ENCODE peak calls at places on chromosomes 13 and 19, in seven cellular contexts. R is tibial nerve; H is cardiac muscle cell; E is left ventricle myocardium inferior; V is right lobe of liver; W is CD4-positive, alpha-beta memory T cell; B is body of pancreas. O is an unnamed sample.
A peak's percentile ranks its signal among the peaks of the same experiment; 100 is the strongest.

GRCh38 chr19:13033819-13034611 is 38.7 kb downstream of the NFIX start:
- DNase-seq in H (peak; percentile 41), W (peak; percentile 25), V (peak; percentile 89), B (peak; percentile 93), R (peak; percentile 68), E (peak; percentile 86), O (peak; percentile 23)

GRCh38 chr13:40562975-40563349 is 103.5 kb downstream of the FOXO1 start:
- DNase-seq in V (no peak), R (no peak), B (no peak), E (no peak), W (no peak), H (no peak), O (no peak)

GRCh38 chr13:41311607-41312500 is 787 bp downstream of the NAA16 start:
- DNase-seq in R (peak; percentile 35), V (peak; percentile 79), E (peak; percentile 42), W (peak; percentile 48), B (peak; percentile 65), H (peak; percentile 65), O (peak; percentile 43)

GRCh38 chr19:5908773-5909442 is 4.2 kb downstream of the VMAC start:
- DNase-seq in B (no peak), H (no peak), W (no peak), E (no peak), V (no peak), R (no peak), O (no peak)

GRCh38 chr19:16345457-16345856 is 20.8 kb downstream of the KLF2 start:
- DNase-seq in H (no peak), E (no peak), V (no peak), B (no peak), W (no peak), R (no peak), O (no peak)

GRCh38 chr13:98175823-98176222 is 1.2 kb downstream of the RNF113B start:
- DNase-seq in W (no peak), B (no peak), H (no peak), E (no peak), V (no peak), R (no peak), O (no peak)

GRCh38 chr13:44132710-44133109 is 240.9 kb upstream of the SERP2 start:
- DNase-seq in E (peak; percentile 70), R (peak; percentile 10), B (peak; percentile 81), V (peak; percentile 52), W (no peak), H (no peak), O (no peak)

GRCh38 chr19:3638208-3639193 is 11.9 kb upstream of the CACTIN start:
- DNase-seq in B (no peak), V (no peak), E (no peak), W (no peak), R (no peak), H (no peak), O (no peak)

GRCh38 chr19:991174-991931 is 7.2 kb downstream of the WDR18 start:
- DNase-seq in W (peak; percentile 30), E (no peak), B (no peak), H (peak; percentile 13), R (no peak), V (no peak), O (no peak)

GRCh38 chr13:73767191-73767741 is 366.9 kb downstream of the KLF12 start:
- DNase-seq in B (no peak), H (no peak), E (no peak), R (no peak), W (no peak), V (no peak), O (no peak)

GRCh38 chr19:31270897-31271568 is 78.2 kb downstream of the TSHZ3 start:
- DNase-seq in H (no peak), E (no peak), R (no peak), W (no peak), V (peak; percentile 11), B (peak; percentile 3), O (no peak)

GRCh38 chr13:107518292-107518691 is 697.0 kb downstream of the LIG4 start:
- DNase-seq in R (no peak), H (peak; percentile 61), W (no peak), V (no peak), E (no peak), B (no peak), O (no peak)

GRCh38 chr13:22993148-22993547 is 187.6 kb upstream of the SGCG start:
- DNase-seq in E (no peak), B (no peak), R (no peak), W (no peak), H (no peak), V (no peak), O (no peak)

GRCh38 chr19:35116085-35116801 is 620 bp downstream of the FXYD3 start:
- DNase-seq in V (no peak), W (no peak), H (no peak), R (no peak), E (no peak), B (peak; percentile 82), O (no peak)

GRCh38 chr13:111178417-111178816 is 63.3 kb downstream of the ARHGEF7 start:
- DNase-seq in V (no peak), H (no peak), R (no peak), E (no peak), B (no peak), W (no peak), O (no peak)

GRCh38 chr13:111177803-111178389 is 62.8 kb downstream of the ARHGEF7 start:
- DNase-seq in V (no peak), R (no peak), B (no peak), H (no peak), W (no peak), E (no peak), O (no peak)

GRCh38 chr13:111175948-111176347 is 60.8 kb downstream of the ARHGEF7 start:
- DNase-seq in E (no peak), B (no peak), W (no peak), H (no peak), V (no peak), R (no peak), O (no peak)

GRCh38 chr13:111176421-111176820 is 61.3 kb downstream of the ARHGEF7 start:
- DNase-seq in B (no peak), R (no peak), W (no peak), V (no peak), E (no peak), H (no peak), O (no peak)

DNA sequence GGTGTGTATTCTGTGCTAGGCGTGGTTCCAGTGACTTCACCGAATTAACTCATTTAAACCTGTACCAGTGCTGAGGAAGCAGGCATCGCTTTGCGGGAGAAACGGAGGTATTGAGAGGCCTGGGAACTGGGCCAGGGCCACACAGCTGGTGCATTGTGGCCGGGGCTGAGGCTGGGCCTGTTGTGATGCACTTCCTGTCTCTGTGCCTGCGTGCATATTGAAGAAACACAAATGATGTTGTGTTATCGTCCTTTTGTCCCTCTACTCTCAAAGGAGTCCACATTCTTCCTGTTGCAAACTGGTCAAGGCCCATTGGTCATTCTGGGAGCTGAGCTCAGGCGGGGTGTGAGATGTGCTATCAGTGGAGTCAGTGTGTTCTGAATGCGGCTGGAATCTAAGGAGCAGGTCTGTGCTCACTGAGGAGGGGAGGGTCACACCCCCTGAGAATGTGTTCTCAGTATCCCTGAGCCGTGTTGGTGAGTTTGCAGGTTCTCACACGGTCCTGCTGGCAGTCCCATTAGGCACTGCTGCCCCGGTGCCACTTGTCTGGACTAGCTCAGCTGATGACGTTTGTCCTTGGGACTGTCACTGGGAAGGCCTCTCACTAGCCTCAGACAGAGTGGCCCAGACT is 62.1 kb downstream of the ARHGEF7 start:
- DNase-seq in W (peak; percentile 78), B (peak; percentile 40), V (no peak), H (peak; percentile 19), R (peak; percentile 22), E (peak; percentile 75), O (no peak)
- H3K4me3 ChIP-seq in W (no peak overlapping the region), B (no peak overlapping the region), V (no peak overlapping the region), H (no peak overlapping the region), R (no peak overlapping the region), E (peak overlapping the region; percentile 19), O (no peak overlapping the region)

GRCh38 chr13:85970727-85971126 is 171.5 kb upstream of the SLITRK6 start:
- DNase-seq in B (no peak), E (no peak), V (no peak), W (no peak), H (no peak), R (no peak), O (no peak)
- H3K36me3 ChIP-seq in B (no peaks in the 10 kb centered on the region), E (no peaks in the 10 kb centered on the region), V (no peaks in the 10 kb centered on the region), W (no peaks in the 10 kb centered on the region), H (no peaks in the 10 kb centered on the region), R (no peaks in the 10 kb centered on the region), O (no peaks in the 10 kb centered on the region)

GRCh38 chr13:101527130-101527529 is 74.7 kb downstream of the ITGBL1 start:
- DNase-seq in B (no peak), H (no peak), R (no peak), W (no peak), E (no peak), V (no peak), O (no peak)

GRCh38 chr13:101530293-101530692 is 77.8 kb downstream of the ITGBL1 start:
- DNase-seq in R (no peak), H (no peak), W (no peak), B (no peak), V (no peak), E (no peak), O (no peak)

GRCh38 chr13:101535192-101535746 is 82.8 kb downstream of the ITGBL1 start:
- DNase-seq in V (no peak), E (no peak), R (no peak), H (no peak), B (no peak), W (no peak), O (no peak)

GRCh38 chr13:101523732-101524131 is 71.3 kb downstream of the ITGBL1 start:
- DNase-seq in E (no peak), W (no peak), V (no peak), B (no peak), R (no peak), H (no peak), O (no peak)

GRCh38 chr13:101529419-101529818 is 76.9 kb downstream of the ITGBL1 start:
- DNase-seq in V (no peak), H (no peak), E (no peak), R (peak; percentile 54), W (no peak), B (no peak), O (no peak)
- H3K4me3 ChIP-seq in V (no peak overlapping the region), H (no peak overlapping the region), E (no peak overlapping the region), R (no peak overlapping the region), W (no peak overlapping the region), B (no peak overlapping the region), O (no peak overlapping the region)

GRCh38 chr19:14102102-14102696 is 11.6 kb upstream of the SAMD1 start:
- DNase-seq in E (no peak), H (no peak), B (no peak), V (no peak), W (no peak), R (no peak), O (no peak)
- H3K36me3 ChIP-seq in E (peaks cover 96% of the 10 kb centered on the region), H (peaks cover 28% of the 10 kb centered on the region), B (peaks cover 3% of the 10 kb centered on the region), V (peaks cover 43% of the 10 kb centered on the region), W (peaks cover 27% of the 10 kb centered on the region), R (peaks cover 2% of the 10 kb centered on the region), O (peaks cover 24% of the 10 kb centered on the region)

O was measured in HAP-1.